ENCODE peak calls at places on chromosomes 11 and 22, in nine cellular contexts. H, C, E, W, V, P, L, Q and D are unnamed samples.
A peak's percentile ranks its signal among the peaks of the same experiment; 100 is the strongest.

GRCh38 chr22:42180349-42180842 is 49.8 kb upstream of the CYP2D6 start:
- DNase-seq in H (no peak), E (peak; percentile 16), C (peak; percentile 70), V (no peak), W (peak; percentile 29), P (no peak), L (no peak), Q (no peak), D (peak; percentile 92)

GRCh38 chr11:7246179-7246578 is 5.5 kb upstream of the SYT9 start:
- DNase-seq in Q (no peak), V (no peak), C (no peak), P (no peak), W (no peak), L (no peak), E (no peak), H (no peak), D (no peak)

GRCh38 chr22:24359452-24360120 is 67.8 kb upstream of the ADORA2A start:
- DNase-seq in P (no peak), H (no peak), V (no peak), C (no peak), E (no peak), W (no peak), L (no peak), Q (peak; percentile 18), D (no peak)

GRCh38 chr11:65181569-65182257 is at the start of gene CAPN1:
- DNase-seq in L (peak; percentile 49), E (peak; percentile 91), V (peak; percentile 86), H (peak; percentile 86), C (peak; percentile 96), Q (peak; percentile 74), P (peak; percentile 88), W (peak; percentile 83), D (peak; percentile 93)

GRCh38 chr22:18056161-18056666 is 21.6 kb upstream of the PEX26 start:
- DNase-seq in L (no peak), E (peak; percentile 57), Q (peak; percentile 77), V (no peak), C (no peak), W (no peak), P (no peak), H (peak; percentile 81), D (no peak)

GRCh38 chr11:68471360-68472340 is 11.1 kb downstream of the PPP6R3 start:
- DNase-seq in W (no peak), V (no peak), L (peak; percentile 32), H (no peak), Q (no peak), E (no peak), P (no peak), C (no peak), D (no peak)

GRCh38 chr11:10526974-10527918 is 13.7 kb downstream of the RNF141 start:
- DNase-seq in L (peak; percentile 70), V (no peak), W (no peak), C (no peak), H (no peak), P (no peak), Q (no peak), E (no peak), D (no peak)

GRCh38 chr11:102846292-102846691 is 2.9 kb upstream of the MMP3 start:
- DNase-seq in H (no peak), V (no peak), C (no peak), Q (no peak), W (no peak), E (no peak), P (no peak), L (no peak), D (no peak)

GRCh38 chr22:23925020-23925606 is 30.9 kb downstream of the MIF start:
- DNase-seq in V (no peak), E (no peak), Q (peak; percentile 0), W (no peak), C (no peak), H (no peak), L (no peak), P (no peak), D (no peak)

GRCh38 chr22:43862074-43862881 is at the start of gene SULT4A1:
- DNase-seq in W (no peak), V (no peak), E (no peak), Q (no peak), P (no peak), L (no peak), H (peak; percentile 92), C (peak; percentile 47), D (no peak)

GRCh38 chr11:71251159-71251721 is 1.1 kb downstream of the SHANK2 start:
- DNase-seq in Q (no peak), W (peak; percentile 25), E (peak; percentile 25), H (peak; percentile 76), V (peak; percentile 54), L (no peak), P (peak; percentile 79), C (no peak), D (no peak)

GRCh38 chr22:22670076-22670795 is 25.8 kb downstream of the GGTLC2 start:
- DNase-seq in C (no peak), L (no peak), W (no peak), Q (no peak), P (no peak), E (no peak), H (no peak), V (no peak), D (no peak)

GRCh38 chr11:131770801-131771200 is 400.4 kb downstream of the NTM start:
- DNase-seq in W (no peak), C (no peak), P (no peak), E (no peak), L (no peak), H (no peak), V (no peak), Q (no peak), D (no peak)

GRCh38 chr11:95359756-95360155 is 128.8 kb upstream of the SESN3 start:
- DNase-seq in Q (no peak), H (no peak), V (no peak), P (no peak), W (no peak), E (no peak), C (no peak), L (no peak), D (no peak)

GRCh38 chr11:31819533-31820437 is 8.7 kb upstream of the PAX6 start:
- DNase-seq in E (no peak), C (no peak), P (no peak), H (peak; percentile 38), V (no peak), L (no peak), Q (no peak), W (no peak), D (no peak)
- TF ChIP-seq POLR2AphosphoS5 in E (no peak), C (no peak), P (no peak), H (no peak), V (no peak), L (no peak), Q (no peak), W (no peak), D (no peak)

GRCh38 chr11:114315749-114316368 is 19.7 kb downstream of the NNMT start:
- DNase-seq in C (peak; percentile 32), Q (peak; percentile 83), V (peak; percentile 60), W (peak; percentile 77), H (no peak), E (peak; percentile 18), P (no peak), L (no peak), D (peak; percentile 86)

GRCh38 chr11:114318361-114318760 is 22.2 kb downstream of the NNMT start:
- DNase-seq in Q (no peak), P (no peak), E (no peak), C (no peak), W (no peak), H (no peak), V (no peak), L (no peak), D (no peak)

GRCh38 chr11:114316980-114317675 is 20.9 kb downstream of the NNMT start:
- DNase-seq in H (no peak), C (no peak), E (no peak), Q (no peak), L (no peak), P (no peak), W (no peak), V (no peak), D (no peak)

GRCh38 chr11:114319716-114320328 is 23.6 kb downstream of the NNMT start:
- DNase-seq in V (no peak), C (no peak), W (peak; percentile 69), H (no peak), L (no peak), Q (no peak), E (no peak), P (no peak), D (peak; percentile 84)

GRCh38 chr11:114317738-114318137 is 21.5 kb downstream of the NNMT start:
- DNase-seq in P (no peak), C (peak; percentile 53), E (no peak), W (peak; percentile 54), V (no peak), L (no peak), H (peak; percentile 39), Q (no peak), D (peak; percentile 83)
- TF ChIP-seq EP300 in P (no peak), C (no peak), E (no peak), W (no peak), V (no peak), L (no peak), H (no peak), Q (no peak), D (no peak)

DNA sequence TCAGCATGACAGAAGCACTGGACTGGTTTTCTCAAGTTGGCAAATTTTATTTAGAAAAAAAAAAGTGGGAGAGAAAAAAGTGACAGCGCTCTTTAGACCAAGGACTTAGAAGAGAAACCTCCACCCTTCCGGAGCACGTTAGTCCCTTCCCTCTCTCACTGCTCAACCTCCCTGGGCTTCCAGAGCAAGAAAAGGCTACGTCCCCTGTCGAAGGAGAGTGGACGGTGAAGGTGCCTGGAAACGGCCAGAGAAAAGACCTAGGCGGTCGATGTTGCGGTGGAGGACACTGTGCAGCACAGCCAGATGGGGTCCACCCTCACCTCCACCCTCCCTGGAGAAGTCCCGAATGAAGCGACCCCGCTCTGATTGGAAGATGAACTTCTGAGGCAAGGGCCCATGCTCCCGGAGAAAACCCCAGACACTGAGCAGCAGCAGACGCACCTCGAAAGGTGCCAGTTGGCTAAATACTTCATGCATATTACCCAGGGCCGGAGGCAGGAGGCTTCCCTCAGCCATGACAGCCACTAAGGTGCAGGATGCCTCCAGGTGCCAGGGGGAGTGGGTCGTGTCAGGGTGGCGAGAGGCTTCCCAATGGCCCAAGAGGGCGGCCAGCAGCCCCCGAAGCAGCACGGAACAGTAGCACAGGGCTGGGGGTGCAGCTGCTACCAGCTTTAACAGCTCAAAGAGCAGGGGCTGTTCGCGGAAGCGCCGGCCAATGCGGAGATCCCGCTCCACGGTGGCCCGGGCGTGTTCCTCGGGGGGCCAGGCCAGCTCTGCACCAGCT is 604 bp upstream of the GANAB start:
- DNase-seq in H (peak; percentile 43), L (no peak), Q (no peak), C (peak; percentile 21), W (no peak), P (no peak), E (no peak), V (no peak), D (no peak)
- TF ChIP-seq POLR2AphosphoS5 in H (no peak), L (peak; percentile 14), Q (no peak), C (no peak), W (no peak), P (no peak), E (no peak), V (no peak), D (no peak)

DNA sequence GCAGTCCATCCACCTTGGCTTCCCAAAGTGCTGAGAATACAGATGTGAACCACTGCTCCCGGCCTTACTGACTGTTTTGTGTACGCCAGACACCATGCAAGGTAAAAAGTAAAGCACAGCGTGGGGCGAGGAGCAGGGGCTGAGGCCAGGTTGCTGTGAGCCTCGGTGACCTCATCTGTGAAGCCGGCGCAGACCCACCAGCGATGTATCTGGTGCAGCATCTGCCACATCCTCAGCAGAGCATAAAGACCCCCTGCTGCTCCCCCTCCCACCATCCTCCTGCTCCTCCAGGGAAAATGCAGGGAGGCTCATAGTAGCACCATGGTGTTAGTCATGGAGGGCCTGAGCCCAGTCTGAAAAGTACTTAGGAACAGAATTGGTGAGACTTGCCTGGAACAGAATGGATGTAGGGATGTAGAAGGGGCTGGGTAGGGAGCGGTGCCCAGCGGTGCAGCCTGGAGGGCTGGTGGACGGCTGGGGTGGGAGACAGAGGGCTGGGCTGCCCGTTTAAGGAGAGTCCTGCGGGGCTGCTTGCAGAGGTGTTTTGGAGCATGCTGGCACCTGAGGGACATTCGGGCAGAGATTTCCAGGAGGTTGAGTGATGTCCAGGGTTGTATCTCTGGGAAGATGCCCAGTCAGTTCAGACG is 462.4 kb downstream of the BRD1 start:
- DNase-seq in C (no peak), Q (no peak), V (no peak), L (no peak), E (no peak), P (no peak), W (no peak), H (no peak), D (no peak)
- TF ChIP-seq EP300 in C (no peak), Q (no peak), V (no peak), L (no peak), E (no peak), P (no peak), W (no peak), H (no peak), D (no peak)